ENCODE peak calls at places on chromosomes 13 and 19, in ten cellular contexts. P, D, J, U, W, A, I, R, X and O are unnamed samples. For H3K4me1, the result is how much of the 10 kb centered on the place peaks cover.

GRCh38 chr13:46720189-46720588 is 76.8 kb downstream of the ESD start:
- DNase-seq in J (no peak), U (no peak), X (no peak), P (no peak), R (no peak), W (no peak), A (no peak), I (no peak), D (no peak), O (no peak)

GRCh38 chr13:38979891-38980627 is 10.6 kb downstream of the STOML3 start:
- DNase-seq in U (peak), I (no peak), D (peak), P (peak), J (no peak), A (no peak), R (peak), X (peak), W (no peak), O (no peak)

GRCh38 chr13:20035130-20035529 is 76.6 kb downstream of the ZMYM2 start:
- DNase-seq in D (peak), R (no peak), P (no peak), J (no peak), U (no peak), A (no peak), X (no peak), W (peak), I (no peak), O (no peak)

GRCh38 chr13:94309997-94310842 is 169.3 kb downstream of the DCT start:
- DNase-seq in R (no peak), X (no peak), U (no peak), W (peak), J (no peak), P (no peak), A (no peak), I (no peak), D (peak), O (no peak)

GRCh38 chr19:38425810-38426466 is at the start of gene RASGRP4:
- DNase-seq in P (no peak), I (peak), U (peak), X (peak), A (no peak), J (peak), R (no peak), D (peak), W (no peak), O (no peak)

GRCh38 chr13:104954210-104954609 is 1581.3 kb downstream of the EFNB2 start:
- DNase-seq in X (no peak), I (no peak), R (no peak), A (no peak), U (no peak), P (no peak), D (peak), W (no peak), J (no peak), O (no peak)

GRCh38 chr13:23608704-23609413 is 38.6 kb downstream of the TNFRSF19 start:
- DNase-seq in D (peak), J (peak), W (no peak), R (peak), X (peak), I (no peak), A (no peak), U (peak), P (peak), O (peak)

GRCh38 chr19:24141612-24142011 is 54.6 kb downstream of the ZNF254 start:
- DNase-seq in W (peak), D (no peak), I (no peak), X (no peak), A (no peak), U (no peak), J (no peak), P (no peak), R (no peak), O (no peak)

GRCh38 chr13:22107549-22107948 is 436.7 kb downstream of the FGF9 start:
- DNase-seq in U (peak), D (no peak), X (no peak), W (no peak), P (no peak), I (no peak), J (no peak), R (no peak), A (no peak), O (no peak)

GRCh38 chr13:45446181-45446580 is 18.6 kb upstream of the COG3 start:
- DNase-seq in R (no peak), D (no peak), U (no peak), I (no peak), A (no peak), X (no peak), J (no peak), W (peak), P (no peak), O (no peak)

GRCh38 chr19:4186087-4186993 is 3.9 kb downstream of the ANKRD24 start:
- DNase-seq in W (peak), R (peak), X (peak), J (peak), P (peak), A (peak), U (peak), D (peak), I (peak), O (peak)

GRCh38 chr13:109281823-109282239 is 504.6 kb downstream of the IRS2 start:
- DNase-seq in A (no peak), I (no peak), D (no peak), X (no peak), W (peak), U (no peak), R (no peak), P (no peak), J (no peak), O (no peak)

GRCh38 chr19:3556978-3557460 is 367 bp downstream of the MFSD12 start:
- DNase-seq in J (peak), I (peak), A (peak), W (peak), U (peak), R (no peak), X (no peak), D (peak), P (peak), O (peak)

GRCh38 chr19:46728208-46728607 is 11.3 kb upstream of the PRKD2 start:
- DNase-seq in P (no peak), J (no peak), I (no peak), U (no peak), W (no peak), R (no peak), A (no peak), X (peak), D (no peak), O (no peak)

GRCh38 chr13:100184095-100184494 is 95.2 kb downstream of the PCCA start:
- DNase-seq in W (no peak), U (no peak), P (no peak), A (no peak), X (no peak), R (no peak), D (no peak), J (no peak), I (no peak), O (no peak)

GRCh38 chr19:30148039-30148438 is 206.0 kb downstream of the URI1 start:
- DNase-seq in J (no peak), I (no peak), R (no peak), P (no peak), U (no peak), W (no peak), A (no peak), X (no peak), D (no peak), O (no peak)

GRCh38 chr13:31774186-31774585 is 34.9 kb downstream of the RXFP2 start:
- DNase-seq in W (peak), U (no peak), R (no peak), J (no peak), X (no peak), I (no peak), A (no peak), D (no peak), P (no peak), O (no peak)

GRCh38 chr19:52638601-52639000 is 446 bp upstream of the ZNF83 start:
- DNase-seq in R (peak), D (no peak), W (peak), P (peak), A (no peak), U (no peak), I (no peak), J (peak), X (peak), O (peak)

GRCh38 chr13:21688056-21688455 is 17.2 kb downstream of the FGF9 start:
- DNase-seq in I (no peak), D (no peak), A (no peak), J (no peak), U (no peak), X (no peak), R (no peak), P (no peak), W (no peak), O (no peak)

GRCh38 chr19:14949876-14950275 is 8.6 kb downstream of the OR7C2 start:
- DNase-seq in J (no peak), D (no peak), R (no peak), I (no peak), X (no peak), A (no peak), W (no peak), P (no peak), U (no peak), O (no peak)

GRCh38 chr19:38655148-38655824 is 7.8 kb downstream of the ACTN4 start:
- DNase-seq in R (no peak), I (no peak), J (no peak), D (no peak), A (no peak), P (no peak), W (peak), X (no peak), U (no peak), O (no peak)

GRCh38 chr13:40458283-40459031 is 208.0 kb downstream of the FOXO1 start:
- DNase-seq in P (no peak), R (no peak), A (no peak), D (no peak), U (no peak), X (no peak), I (no peak), J (no peak), W (no peak), O (no peak)

GRCh38 chr19:35710784-35711723 is 6.7 kb downstream of the ZBTB32 start:
- DNase-seq in A (no peak), D (no peak), I (no peak), R (no peak), J (no peak), X (no peak), W (no peak), U (no peak), P (no peak), O (no peak)

GRCh38 chr19:9009935-9010651 is at the start of gene MUC16:
- DNase-seq in R (no peak), I (no peak), U (no peak), J (no peak), D (no peak), X (no peak), P (no peak), W (no peak), A (peak), O (no peak)

GRCh38 chr19:3287814-3288213 is 63.4 kb downstream of the CELF5 start:
- DNase-seq in P (peak), I (no peak), X (no peak), D (no peak), U (no peak), J (no peak), W (no peak), A (no peak), R (no peak), O (no peak)

GRCh38 chr13:89076622-89077021 is 1405.5 kb downstream of the SLITRK5 start:
- DNase-seq in J (no peak), R (no peak), I (no peak), X (no peak), U (no peak), W (no peak), D (no peak), A (no peak), P (no peak), O (no peak)
- TF ChIP-seq CTCF in J (no peak), R (no peak), I (no peak), X (no peak), U (no peak), W (no peak), D (no peak), A (no peak), P (no peak), O (no peak)

DNA sequence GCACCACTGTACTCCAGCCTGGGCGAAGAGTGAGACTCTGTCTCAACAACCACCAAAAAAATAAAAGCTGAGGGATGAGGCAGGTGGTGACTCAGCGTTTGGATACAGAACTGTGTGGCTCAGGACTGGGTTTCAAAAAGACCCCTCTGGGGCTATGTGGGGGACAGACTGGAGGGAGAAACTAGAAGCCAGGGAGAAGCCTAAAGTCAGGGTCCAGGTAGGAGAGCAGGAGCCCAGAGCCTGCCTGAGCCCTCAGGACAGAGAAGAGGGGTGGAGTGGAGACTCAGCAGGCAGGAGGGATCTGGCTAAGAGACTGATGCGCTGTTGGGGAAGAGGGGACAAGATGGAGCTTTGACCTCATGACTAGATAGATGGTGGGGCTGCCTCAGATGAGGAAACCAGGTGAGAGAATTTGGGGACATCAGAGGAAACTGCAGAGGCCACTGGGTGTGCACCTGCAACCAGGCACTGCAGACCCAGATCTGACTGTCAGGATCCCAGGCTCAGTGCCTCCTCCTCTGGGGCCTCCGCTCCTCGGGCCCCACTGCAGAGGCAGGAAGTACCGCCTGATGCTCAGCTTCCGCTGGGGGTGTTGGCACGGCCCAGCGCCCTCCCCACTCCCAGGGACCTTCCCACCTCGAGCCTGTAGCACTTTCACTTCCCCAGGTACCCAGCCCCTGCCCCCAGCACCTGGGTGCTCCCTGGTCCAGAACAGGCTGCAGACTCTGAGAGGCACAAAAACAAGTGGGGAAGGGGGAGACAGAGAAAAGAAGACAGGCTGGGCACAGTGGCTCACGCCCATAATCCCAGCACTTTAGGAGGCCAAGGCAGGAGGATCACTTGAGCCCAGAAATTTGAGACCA is 1.5 kb upstream of the CD37 start:
- DNase-seq in J (peak), P (no peak), A (peak), U (no peak), R (no peak), W (no peak), D (peak), I (peak), X (no peak), O (no peak)
- H3K4me1 ChIP-seq in J (under half), P (under half), A (under half), U (under half), R (under half), W (under half), D (under half), I (under half), X (under half), O (under half)

GRCh38 chr13:25170554-25171107 is 1.5 kb downstream of the AMER2 start:
- DNase-seq in U (no peak), W (no peak), I (no peak), P (peak), A (no peak), D (peak), J (no peak), X (no peak), R (no peak), O (no peak)
- H3K27ac ChIP-seq in U (no peak), W (no peak), I (no peak), P (no peak), A (no peak), D (no peak), J (no peak), X (no peak), R (no peak), O (no peak)

GRCh38 chr19:18322759-18323460 is at the start of gene LSM4:
- DNase-seq in P (peak), I (peak), A (peak), D (peak), W (peak), R (peak), X (peak), J (peak), U (peak), O (peak)
- TF ChIP-seq CTCF in P (peak), I (peak), A (peak), D (no peak), W (peak), R (peak), X (no peak), J (peak), U (peak), O (no peak)

DNA sequence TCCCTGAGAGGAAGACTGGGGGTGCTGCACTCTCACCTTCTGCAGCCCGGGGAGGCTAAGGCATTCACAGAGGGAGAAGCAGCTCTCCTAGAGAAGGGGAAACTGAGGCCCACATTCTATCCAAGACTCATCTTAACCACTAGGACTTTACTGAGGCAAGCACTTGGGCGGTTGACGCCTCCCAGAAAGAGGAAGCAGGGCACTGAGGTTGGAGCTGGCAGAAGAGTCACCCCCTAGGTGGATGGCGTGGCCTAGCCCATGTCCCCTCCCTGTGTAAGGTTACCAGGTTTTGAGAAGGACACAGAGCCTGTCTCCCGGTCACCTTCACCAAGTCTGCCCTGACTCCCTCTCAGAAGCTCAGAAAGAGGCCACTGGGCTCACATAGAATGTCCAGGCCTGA is 2.7 kb downstream of the S1PR2 start:
- DNase-seq in A (no peak), R (no peak), J (no peak), D (no peak), X (no peak), I (no peak), W (no peak), U (no peak), P (no peak), O (no peak)
- H3K4me1 ChIP-seq in A (under half), R (under half), J (under half), D (under half), X (half or more), I (under half), W (under half), U (under half), P (under half), O (under half)